ENCODE peak calls at places on chromosomes 16 and 17, in four cellular contexts. D is H1, H is A549, R is HepG2. P is an unnamed sample.

GRCh38 chr17:27206447-27206846 is 87.5 kb upstream of the WSB1 start:
- DNase-seq in D (no peak), H (peak), R (peak), P (peak)

GRCh38 chr17:28282596-28282995 is 36.4 kb upstream of the TMEM97 start:
- DNase-seq in D (no peak), H (peak), R (no peak), P (no peak)

GRCh38 chr17:79619636-79620206 is 8.9 kb upstream of the RBFOX3 start:
- DNase-seq in D (peak), H (no peak), R (no peak), P (no peak)

GRCh38 chr17:7650509-7651096 is at the start of gene ATP1B2:
- DNase-seq in D (peak), H (peak), R (peak), P (peak)

GRCh38 chr17:14794961-14795360 is 470.2 kb downstream of the PMP22 start:
- DNase-seq in D (no peak), H (no peak), R (no peak), P (no peak)

GRCh38 chr16:78278047-78278446 is 178.6 kb downstream of the WWOX start:
- DNase-seq in D (no peak), H (no peak), R (no peak), P (no peak)

GRCh38 chr16:2471016-2471652 is at the start of gene NTN3:
- DNase-seq in D (peak), H (no peak), R (no peak), P (peak)

GRCh38 chr17:50093246-50093645 is 1.9 kb upstream of the PDK2 start:
- DNase-seq in D (no peak), H (no peak), R (no peak), P (no peak)

GRCh38 chr16:17159616-17160015 is 311.1 kb downstream of the XYLT1 start:
- DNase-seq in D (no peak), H (no peak), R (no peak), P (no peak)

GRCh38 chr16:986925-987581 is 5.5 kb downstream of the SOX8 start:
- DNase-seq in D (no peak), H (no peak), R (no peak), P (no peak)

GRCh38 chr17:72943826-72944689 is 148.4 kb downstream of the SLC39A11 start:
- DNase-seq in D (no peak), H (peak), R (no peak), P (no peak)

GRCh38 chr16:78127130-78127529 is 27.7 kb downstream of the WWOX start:
- DNase-seq in D (no peak), H (no peak), R (no peak), P (no peak)

GRCh38 chr16:80202831-80203230 is 338.0 kb upstream of the DYNLRB2 start:
- DNase-seq in D (no peak), H (no peak), R (no peak), P (no peak)

GRCh38 chr17:62892870-62893338 is 73.1 kb upstream of the TANC2 start:
- DNase-seq in D (no peak), H (peak), R (peak), P (no peak)

GRCh38 chr16:10575506-10576130 is 4.8 kb downstream of the EMP2 start:
- DNase-seq in D (no peak), H (no peak), R (no peak), P (no peak)

GRCh38 chr17:1580979-1581676 is 18.5 kb upstream of the PITPNA start:
- DNase-seq in D (no peak), H (no peak), R (no peak), P (no peak)

GRCh38 chr16:46862555-46863447 is 21.4 kb upstream of the GPT2 start:
- DNase-seq in D (no peak), H (no peak), R (no peak), P (no peak)

GRCh38 chr17:50618300-50618699 is 16.4 kb upstream of the ABCC3 start:
- DNase-seq in D (no peak), H (no peak), R (no peak), P (no peak)

GRCh38 chr16:3637371-3637923 is 17.0 kb upstream of the DNASE1 start:
- DNase-seq in D (no peak), H (no peak), R (peak), P (no peak)

GRCh38 chr16:3070608-3071111 is 5.2 kb downstream of the IL32 start:
- DNase-seq in D (no peak), H (no peak), R (no peak), P (no peak)

GRCh38 chr16:70715113-70715711 is 29.4 kb upstream of the MTSS2 start:
- DNase-seq in D (no peak), H (peak), R (no peak), P (no peak)

GRCh38 chr16:19879241-19879792 is 5.3 kb downstream of the GPRC5B start:
- DNase-seq in D (peak), H (peak), R (peak), P (no peak)

GRCh38 chr17:17511971-17512858 is 16.0 kb upstream of the RASD1 start:
- DNase-seq in D (no peak), H (peak), R (no peak), P (peak)

GRCh38 chr16:6862058-6862457 is 470.6 kb upstream of the RBFOX1 start:
- DNase-seq in D (no peak), H (no peak), R (no peak), P (no peak)

GRCh38 chr16:30659507-30660423 is 1.5 kb downstream of the FBRS start:
- DNase-seq in D (no peak), H (no peak), R (no peak), P (peak)

GRCh38 chr17:11485336-11485735 is 112.9 kb upstream of the DNAH9 start:
- DNase-seq in D (peak), H (no peak), R (no peak), P (no peak)

DNA sequence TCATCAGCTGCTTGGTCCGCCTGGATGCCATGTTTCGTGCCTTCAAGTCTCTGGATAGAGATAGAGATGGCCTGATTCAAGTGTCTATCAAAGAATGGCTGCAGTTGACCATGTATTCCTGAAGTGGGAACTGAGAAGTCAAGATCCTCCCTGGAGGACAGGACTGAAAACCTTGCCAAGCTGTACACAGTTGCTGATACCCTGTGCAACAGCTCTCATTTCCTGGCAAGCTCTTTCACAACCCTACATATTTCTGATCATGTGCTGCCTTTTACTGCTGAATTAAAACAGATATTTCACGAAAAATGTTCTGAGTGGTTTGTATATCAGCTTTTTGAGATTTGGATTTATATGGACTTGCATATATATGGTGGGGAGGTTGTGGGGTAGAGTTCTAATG is 898 bp downstream of the CAPNS2 start:
- DNase-seq in D (no peak), H (no peak), R (no peak), P (no peak)
- TF ChIP-seq PHF8 in D (no peak), H (no peak), R (no peak), P (no peak)

GRCh38 chr17:82410014-82410716 is 8.0 kb upstream of the HEXD start:
- DNase-seq in D (no peak), H (no peak), R (no peak), P (no peak)
- TF ChIP-seq PHF8 in D (no peak), H (no peak), R (no peak), P (no peak)

GRCh38 chr16:88197481-88198456 is 185.0 kb upstream of the ZNF469 start:
- DNase-seq in D (no peak), H (no peak), R (no peak), P (no peak)

GRCh38 chr16:88202207-88202745 is 180.5 kb upstream of the ZNF469 start:
- DNase-seq in D (peak), H (no peak), R (no peak), P (no peak)

GRCh38 chr16:88195911-88196465 is 186.8 kb upstream of the ZNF469 start:
- DNase-seq in D (no peak), H (no peak), R (no peak), P (no peak)

GRCh38 chr16:88196471-88197400 is 186.0 kb upstream of the ZNF469 start:
- DNase-seq in D (no peak), H (no peak), R (no peak), P (no peak)

DNA sequence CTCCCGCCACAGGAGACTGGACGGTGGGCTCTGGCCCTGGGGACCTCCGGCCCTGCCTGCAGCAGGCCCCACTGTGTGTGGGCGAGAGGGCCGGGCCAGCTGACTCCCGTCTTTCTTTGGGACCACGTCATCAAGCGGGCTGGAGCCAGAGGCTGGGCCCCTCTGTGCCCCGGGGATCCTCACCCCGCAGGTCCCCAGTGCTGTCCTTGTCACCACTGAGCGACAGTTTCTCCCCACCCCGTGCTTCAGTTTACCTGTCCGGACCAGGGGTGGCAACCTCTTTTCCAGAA is 181.9 kb upstream of the ZNF469 start:
- DNase-seq in D (no peak), H (no peak), R (no peak), P (no peak)
- TF ChIP-seq PHF8 in D (no peak), H (no peak), R (no peak), P (no peak)

GRCh38 chr17:77456951-77457548 is 316.3 kb downstream of the SEC14L1 start:
- DNase-seq in D (no peak), H (no peak), R (no peak), P (no peak)

GRCh38 chr17:77459018-77459755 is 318.4 kb downstream of the SEC14L1 start:
- DNase-seq in D (no peak), H (no peak), R (no peak), P (no peak)

GRCh38 chr17:77458202-77459017 is 317.6 kb downstream of the SEC14L1 start:
- DNase-seq in D (no peak), H (no peak), R (no peak), P (no peak)

GRCh38 chr17:77456271-77456950 is 315.6 kb downstream of the SEC14L1 start:
- DNase-seq in D (no peak), H (no peak), R (no peak), P (no peak)

GRCh38 chr17:77457572-77458201 is 316.9 kb downstream of the SEC14L1 start:
- DNase-seq in D (no peak), H (no peak), R (no peak), P (no peak)
- TF ChIP-seq PHF8 in D (no peak), H (no peak), R (no peak), P (no peak)

DNA sequence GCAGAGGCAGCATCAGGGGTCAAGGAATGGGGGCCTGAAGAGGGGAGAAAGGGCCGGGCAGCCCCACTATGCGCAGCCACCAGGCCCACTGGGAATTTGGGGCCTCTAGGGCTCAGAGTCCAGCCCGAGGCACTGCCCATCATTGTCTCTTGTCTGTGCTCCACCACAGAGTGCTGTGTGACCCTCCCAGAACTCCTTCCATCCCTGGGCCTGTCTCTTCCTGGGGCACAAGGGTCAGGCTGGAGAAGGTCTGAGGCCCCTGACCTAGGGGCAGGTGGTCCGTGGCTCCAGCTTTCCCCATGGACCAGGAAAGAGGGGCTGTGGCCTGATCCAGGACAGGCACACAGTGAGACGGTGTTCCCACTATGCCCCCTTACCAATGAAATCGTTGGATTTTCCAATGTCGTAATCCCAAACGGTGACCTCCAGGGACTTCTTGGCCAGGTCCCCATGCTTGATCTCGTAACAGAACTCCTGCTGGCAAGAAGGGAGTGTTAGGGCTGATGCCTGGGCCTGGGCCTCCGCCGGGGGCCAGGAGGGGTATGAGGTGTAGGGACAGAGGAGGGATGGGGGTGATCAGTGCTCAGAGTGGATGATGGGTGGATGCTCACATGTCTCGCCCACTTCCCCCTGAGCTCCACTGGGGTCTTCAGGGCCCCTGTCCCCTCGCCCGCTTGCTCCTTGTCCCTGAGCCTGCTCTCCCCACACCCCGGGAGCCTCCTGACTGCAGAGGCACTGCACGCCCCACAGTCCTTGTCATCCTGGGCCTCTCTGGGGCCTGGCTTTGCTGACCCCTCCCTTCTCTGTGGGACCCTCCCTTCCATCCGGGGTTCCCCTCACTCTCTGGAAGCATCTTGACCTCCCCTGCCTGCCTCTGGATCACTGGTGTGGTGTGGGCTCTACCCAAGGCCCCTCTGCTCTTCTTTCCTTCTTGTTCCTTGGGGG is 10.7 kb downstream of the SCGB1C2 start:
- DNase-seq in D (peak), H (no peak), R (no peak), P (no peak)
- TF ChIP-seq PHF8 in D (no peak), H (no peak), R (no peak), P (no peak)